ENCODE peak calls at places on chromosome 15, in nine cellular contexts. X, H, J, F, I, M, L, A and D are unnamed samples.
A peak's percentile ranks its signal among the peaks of the same experiment; 100 is the strongest.

GRCh38 chr15:64667736-64668161 is 107.6 kb downstream of the RBPMS2 start:
- DNase-seq in X (no peak), H (no peak), J (no peak), F (peak; percentile 33), I (no peak), M (no peak), L (no peak), A (no peak), D (no peak)

GRCh38 chr15:91070872-91071271 is 29.2 kb upstream of the SV2B start:
- DNase-seq in X (no peak), H (no peak), J (no peak), F (no peak), I (no peak), M (no peak), L (no peak), A (no peak), D (no peak)

GRCh38 chr15:36790891-36791290 is 211.5 kb downstream of the CDIN1 start:
- DNase-seq in X (no peak), H (no peak), J (no peak), F (no peak), I (no peak), M (no peak), L (no peak), A (no peak), D (no peak)

GRCh38 chr15:74442604-74443003 is 8.8 kb upstream of the SEMA7A start:
- DNase-seq in X (no peak), H (no peak), J (no peak), F (no peak), I (peak; percentile 94), M (no peak), L (no peak), A (no peak), D (no peak)

GRCh38 chr15:38868326-38869114 is 303.9 kb upstream of the RASGRP1 start:
- DNase-seq in X (no peak), H (no peak), J (no peak), F (peak; percentile 99), I (peak; percentile 62), M (no peak), L (no peak), A (no peak), D (no peak)

GRCh38 chr15:72818632-72819031 is 35.1 kb upstream of the ADPGK start:
- DNase-seq in X (no peak), H (no peak), J (no peak), F (no peak), I (no peak), M (no peak), L (no peak), A (no peak), D (no peak)

GRCh38 chr15:49902791-49903481 is 216.1 kb downstream of the ATP8B4 start:
- DNase-seq in X (no peak), H (no peak), J (no peak), F (peak; percentile 95), I (peak; percentile 63), M (no peak), L (no peak), A (no peak), D (no peak)

GRCh38 chr15:101489236-101489632 is 273 bp downstream of the PCSK6 start:
- DNase-seq in X (no peak), H (no peak), J (no peak), F (no peak), I (no peak), M (no peak), L (no peak), A (no peak), D (no peak)

GRCh38 chr15:100295939-100296338 is 45.8 kb downstream of the ADAMTS17 start:
- DNase-seq in X (no peak), H (no peak), J (no peak), F (no peak), I (no peak), M (no peak), L (no peak), A (no peak), D (no peak)

GRCh38 chr15:67030036-67030762 is 35.2 kb upstream of the SMAD3 start:
- DNase-seq in X (no peak), H (no peak), J (no peak), F (no peak), I (peak; percentile 37), M (no peak), L (peak; percentile 32), A (no peak), D (no peak)

GRCh38 chr15:74127954-74128784 is 2.2 kb upstream of the ISLR2 start:
- DNase-seq in X (no peak), H (no peak), J (no peak), F (no peak), I (no peak), M (no peak), L (peak; percentile 25), A (no peak), D (no peak)